ENCODE peak calls at places on chromosomes 6 and 20, in four cellular contexts. G is tibial nerve, Q is heart left ventricle, S is stomach. R is an unnamed sample.

GRCh38 chr6:113630365-113630737 is 226.8 kb upstream of the MARCKS start:
- DNase-seq in G (no peak), Q (no peak), S (no peak), R (no peak)

GRCh38 chr20:62238569-62239277 is 402 bp downstream of the OSBPL2 start:
- DNase-seq in G (no peak), Q (no peak), S (peak; percentile 41), R (no peak)

GRCh38 chr20:47784599-47785320 is 521 bp downstream of the SULF2 start:
- DNase-seq in G (no peak), Q (peak; percentile 39), S (no peak), R (no peak)

GRCh38 chr6:75611702-75612375 is 10.2 kb downstream of the SENP6 start:
- DNase-seq in G (no peak), Q (no peak), S (no peak), R (no peak)

GRCh38 chr6:2688416-2689064 is 62.2 kb downstream of the MYLK4 start:
- DNase-seq in G (no peak), Q (no peak), S (no peak), R (no peak)

GRCh38 chr20:59405226-59405815 is 104.9 kb downstream of the EDN3 start:
- DNase-seq in G (no peak), Q (no peak), S (no peak), R (no peak)

GRCh38 chr20:10568032-10568431 is 105.8 kb downstream of the JAG1 start:
- DNase-seq in G (no peak), Q (no peak), S (no peak), R (no peak)

GRCh38 chr20:58575776-58576589 is 60.8 kb upstream of the APCDD1L start:
- DNase-seq in G (no peak), Q (no peak), S (no peak), R (no peak)

GRCh38 chr6:160248538-160248937 is 10.1 kb downstream of the SLC22A2 start:
- DNase-seq in G (no peak), Q (no peak), S (no peak), R (peak; percentile 32)

GRCh38 chr6:154805288-154805911 is 72.2 kb downstream of the SCAF8 start:
- DNase-seq in G (no peak), Q (no peak), S (no peak), R (no peak)

GRCh38 chr20:35312348-35312747 is 20.1 kb upstream of the FAM83C start:
- DNase-seq in G (no peak), Q (no peak), S (no peak), R (no peak)

GRCh38 chr6:14707971-14708465 is 537.9 kb upstream of the JARID2 start:
- DNase-seq in G (no peak), Q (no peak), S (no peak), R (no peak)

GRCh38 chr6:169378620-169379381 is 125.2 kb upstream of the THBS2 start:
- DNase-seq in G (no peak), Q (no peak), S (no peak), R (no peak)

GRCh38 chr6:151229401-151230276 is 10.1 kb upstream of the AKAP12 start:
- DNase-seq in G (no peak), Q (no peak), S (no peak), R (no peak)

GRCh38 chr20:57821930-57822329 is 112.1 kb upstream of the PMEPA1 start:
- DNase-seq in G (no peak), Q (no peak), S (no peak), R (no peak)

GRCh38 chr6:145814501-145815350 is at the start of gene FBXO30:
- DNase-seq in G (peak; percentile 77), Q (peak; percentile 88), S (peak; percentile 89), R (peak; percentile 87)

GRCh38 chr6:122286512-122286911 is 112.9 kb upstream of the HSF2 start:
- DNase-seq in G (no peak), Q (no peak), S (no peak), R (no peak)

GRCh38 chr6:87099472-87099871 is 4.6 kb upstream of the CGA start:
- DNase-seq in G (no peak), Q (no peak), S (no peak), R (no peak)

GRCh38 chr20:24747015-24747712 is 201.9 kb upstream of the CST7 start:
- DNase-seq in G (no peak), Q (no peak), S (peak; percentile 7), R (no peak)

GRCh38 chr6:14621518-14621917 is 503.9 kb downstream of the CD83 start:
- DNase-seq in G (no peak), Q (no peak), S (no peak), R (no peak)

GRCh38 chr20:15708984-15709598 is 864.2 kb downstream of the KIF16B start:
- DNase-seq in G (no peak), Q (peak; percentile 27), S (peak; percentile 37), R (peak; percentile 61)

GRCh38 chr6:167898673-167899311 is 72.1 kb downstream of the AFDN start:
- DNase-seq in G (no peak), Q (no peak), S (no peak), R (no peak)

GRCh38 chr6:96299525-96299924 is 222.1 kb upstream of the UFL1 start:
- DNase-seq in G (no peak), Q (no peak), S (no peak), R (no peak)

GRCh38 chr6:28719275-28719940 is 193.7 kb downstream of the GPX5 start:
- DNase-seq in G (no peak), Q (no peak), S (no peak), R (no peak)

GRCh38 chr6:111552999-111553398 is 52.7 kb downstream of the TRAF3IP2 start:
- DNase-seq in G (no peak), Q (no peak), S (peak; percentile 55), R (no peak)

GRCh38 chr6:56046576-56046975 is 171.2 kb upstream of the BMP5 start:
- DNase-seq in G (peak; percentile 31), Q (peak; percentile 16), S (peak; percentile 25), R (no peak)

GRCh38 chr6:79894939-79895338 is 52.4 kb downstream of the ELOVL4 start:
- DNase-seq in G (no peak), Q (no peak), S (no peak), R (no peak)

GRCh38 chr20:32473231-32474008 is 111.7 kb downstream of the NOL4L start:
- DNase-seq in G (no peak), Q (peak; percentile 8), S (no peak), R (no peak)

GRCh38 chr6:139762587-139763031 is 388.2 kb upstream of the CITED2 start:
- DNase-seq in G (no peak), Q (no peak), S (no peak), R (no peak)

GRCh38 chr20:33846291-33846916 is 35.3 kb downstream of the CHMP4B start:
- DNase-seq in G (no peak), Q (peak; percentile 54), S (no peak), R (no peak)

GRCh38 chr6:37303891-37304503 is 46.1 kb upstream of the TMEM217 start:
- DNase-seq in G (no peak), Q (no peak), S (no peak), R (no peak)
- TF ChIP-seq CTCF in G (no peak), Q (peak; percentile 55), S (no peak), R (peak; percentile 34)

DNA sequence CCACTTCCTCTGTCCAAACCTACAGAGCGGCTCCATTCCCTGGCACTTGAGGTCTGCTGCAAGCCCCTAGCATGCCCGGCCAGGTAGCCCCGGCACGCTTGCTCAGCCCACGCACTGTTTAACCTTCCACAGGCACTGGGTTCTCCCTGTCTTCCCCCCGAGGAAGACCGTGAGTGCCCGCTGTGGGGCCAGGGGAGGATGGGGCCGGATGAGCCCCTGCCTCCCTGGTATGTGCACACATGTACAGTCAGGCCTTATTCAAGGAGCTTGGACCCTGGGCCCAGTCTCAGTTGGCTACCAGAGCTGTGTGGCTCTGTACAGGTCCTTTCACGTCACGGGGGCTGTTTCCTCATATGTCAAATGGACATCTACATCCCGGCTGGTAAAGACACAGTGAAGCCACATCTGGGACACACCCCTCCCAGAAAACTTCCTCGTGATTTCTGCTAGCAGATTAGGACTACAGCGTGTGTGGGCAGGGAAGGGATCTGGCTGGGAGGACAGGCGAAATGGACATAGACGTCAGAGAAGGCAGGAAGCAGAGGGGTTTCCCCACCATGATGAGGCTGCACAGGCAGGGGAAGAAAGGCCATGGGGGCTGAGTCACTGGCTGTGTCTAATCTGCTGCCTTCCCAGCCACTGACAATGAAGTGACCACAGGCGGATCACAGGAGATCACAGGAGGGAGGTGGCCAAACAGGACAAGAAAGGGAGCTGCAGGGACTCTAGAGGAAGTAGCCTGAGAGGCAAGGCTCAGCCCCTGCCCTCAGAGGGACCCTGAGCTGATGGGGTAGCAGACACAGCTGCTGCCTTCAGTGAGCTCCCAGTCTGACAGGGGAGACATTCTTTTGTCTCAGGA is 62.9 kb downstream of the MRPL14 start:
- DNase-seq in G (no peak), Q (peak; percentile 74), S (peak; percentile 47), R (peak; percentile 79)
- H3K27me3 ChIP-seq in G (no peaks in the 10 kb centered on the region), Q (no peaks in the 10 kb centered on the region), S (no peaks in the 10 kb centered on the region), R (no peaks in the 10 kb centered on the region)

GRCh38 chr6:43758617-43759050 is 11.4 kb upstream of the VEGFA start:
- DNase-seq in G (no peak), Q (no peak), S (no peak), R (no peak)
- TF ChIP-seq CTCF in G (peak; percentile 62), Q (peak; percentile 78), S (peak; percentile 16), R (peak; percentile 60)

DNA sequence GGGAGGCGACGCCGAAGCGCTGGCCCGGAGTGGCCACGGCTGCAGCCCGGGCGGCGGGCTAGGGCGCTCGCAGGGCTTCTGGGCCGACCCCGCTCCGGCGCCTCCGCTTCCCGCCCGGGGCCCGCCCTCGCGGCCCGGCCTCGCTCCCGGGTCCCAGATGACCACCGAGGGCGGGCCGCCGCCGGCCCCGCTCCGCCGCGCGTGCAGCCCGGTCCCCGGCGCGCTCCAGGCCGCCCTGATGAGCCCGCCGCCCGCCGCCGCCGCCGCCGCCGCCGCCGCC is 355 bp downstream of the FOXF2 start:
- DNase-seq in G (no peak), Q (no peak), S (no peak), R (no peak)
- H3K27me3 ChIP-seq in G (peaks cover 94% of the 10 kb centered on the region), Q (peaks cover 91% of the 10 kb centered on the region), S (peaks cover 100% of the 10 kb centered on the region), R (peaks cover 78% of the 10 kb centered on the region)

GRCh38 chr6:132247381-132248159 is 153.7 kb downstream of the MOXD1 start:
- DNase-seq in G (no peak), Q (no peak), S (no peak), R (no peak)
- TF ChIP-seq CTCF in G (no peak), Q (no peak), S (no peak), R (no peak)

GRCh38 chr20:38383147-38383546 is 36.9 kb downstream of the LBP start:
- DNase-seq in G (no peak), Q (no peak), S (no peak), R (no peak)
- H3K27me3 ChIP-seq in G (no peaks in the 10 kb centered on the region), Q (no peaks in the 10 kb centered on the region), S (peaks cover 27% of the 10 kb centered on the region), R (no peaks in the 10 kb centered on the region)

DNA sequence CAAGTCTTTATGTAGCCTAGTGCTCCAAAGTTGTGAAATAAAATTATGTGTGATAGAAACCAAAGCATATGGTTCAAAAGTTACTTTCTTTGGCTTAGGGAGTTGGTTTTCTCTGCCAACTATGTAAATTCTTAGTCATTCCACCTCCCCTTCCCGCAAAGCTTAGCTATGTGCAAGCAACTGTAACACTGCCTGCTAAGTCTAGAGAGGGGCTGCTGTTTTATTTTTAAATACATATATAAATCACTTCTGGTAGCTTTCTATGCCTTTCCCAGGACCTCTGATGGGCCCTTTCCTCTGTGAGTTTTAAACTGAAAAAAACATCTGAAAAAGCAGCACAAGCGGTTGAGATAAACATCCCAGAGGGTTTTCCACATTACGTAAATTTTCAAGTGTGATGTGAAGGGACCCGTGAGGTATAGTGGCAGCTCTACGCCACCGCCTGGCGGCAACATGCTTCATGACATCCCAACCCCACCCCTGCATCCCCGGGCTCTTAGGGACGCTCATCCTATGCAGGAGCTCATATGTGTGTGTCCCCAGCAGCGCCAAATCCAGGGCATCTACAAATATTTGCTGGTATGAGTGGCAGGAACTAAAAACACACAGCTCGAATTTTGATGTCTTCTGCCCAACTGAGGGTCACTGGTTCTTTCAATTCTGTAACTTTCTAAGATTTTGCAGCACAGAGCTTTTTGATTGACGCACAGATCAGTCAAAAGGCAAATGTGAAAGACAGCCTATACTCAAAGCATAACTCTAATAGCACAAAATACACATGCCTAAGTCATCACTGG is 12.8 kb downstream of the SAYSD1 start:
- DNase-seq in G (no peak), Q (no peak), S (peak; percentile 55), R (no peak)
- TF ChIP-seq CTCF in G (no peak), Q (peak; percentile 41), S (peak; percentile 40), R (no peak)

GRCh38 chr20:51108638-51109363 is 85.9 kb upstream of the KCNG1 start:
- DNase-seq in G (no peak), Q (no peak), S (no peak), R (no peak)
- H3K27me3 ChIP-seq in G (peaks cover 15% of the 10 kb centered on the region), Q (peaks cover 36% of the 10 kb centered on the region), S (peaks cover 38% of the 10 kb centered on the region), R (no peaks in the 10 kb centered on the region)